ENCODE peak calls at places on chromosomes 12 and 14, in four cellular contexts. R is heart left ventricle, T is fibroblast of lung, Y is GM06990. V is an unnamed sample.

GRCh38 chr14:97380539-97380941 is 583.4 kb downstream of the VRK1 start:
- DNase-seq in R (no peak), T (no peak), Y (no peak), V (no peak)

GRCh38 chr12:85865905-85866304 is 8.2 kb upstream of the NTS start:
- DNase-seq in R (peak), T (peak), Y (no peak), V (no peak)

GRCh38 chr12:122730215-122731014 is at the start of gene HCAR1:
- DNase-seq in R (no peak), T (no peak), Y (no peak), V (no peak)

GRCh38 chr12:52390739-52391617 is 5.5 kb upstream of the KRT84 start:
- DNase-seq in R (no peak), T (no peak), Y (no peak), V (no peak)

GRCh38 chr12:16531623-16532022 is 74.3 kb downstream of the LMO3 start:
- DNase-seq in R (no peak), T (peak), Y (no peak), V (no peak)

GRCh38 chr12:4300870-4301269 is 20.1 kb upstream of the TIGAR start:
- DNase-seq in R (no peak), T (no peak), Y (no peak), V (no peak)

GRCh38 chr12:54404061-54405004 is 14.7 kb downstream of the ITGA5 start:
- DNase-seq in R (no peak), T (peak), Y (no peak), V (no peak)

GRCh38 chr12:104658085-104658484 is 201.3 kb downstream of the CHST11 start:
- DNase-seq in R (no peak), T (no peak), Y (no peak), V (no peak)

GRCh38 chr12:29656762-29657538 is 126.8 kb downstream of the TMTC1 start:
- DNase-seq in R (no peak), T (no peak), Y (no peak), V (no peak)

GRCh38 chr12:15227004-15227679 is 5.9 kb upstream of the RERG start:
- DNase-seq in R (no peak), T (peak), Y (no peak), V (peak)

GRCh38 chr12:1591029-1591428 is 3.4 kb downstream of the FBXL14 start:
- DNase-seq in R (no peak), T (peak), Y (no peak), V (no peak)

GRCh38 chr14:23286904-23287479 is 1.1 kb upstream of the HOMEZ start:
- DNase-seq in R (no peak), T (no peak), Y (no peak), V (no peak)

GRCh38 chr12:109693653-109694224 is 19.9 kb upstream of the FAM222A start:
- DNase-seq in R (no peak), T (no peak), Y (no peak), V (no peak)

GRCh38 chr12:32305163-32305562 is 94.2 kb upstream of the FGD4 start:
- DNase-seq in R (no peak), T (no peak), Y (no peak), V (no peak)
- TF ChIP-seq CTCF in R (peak), T (peak), Y (peak), V (no peak)

DNA sequence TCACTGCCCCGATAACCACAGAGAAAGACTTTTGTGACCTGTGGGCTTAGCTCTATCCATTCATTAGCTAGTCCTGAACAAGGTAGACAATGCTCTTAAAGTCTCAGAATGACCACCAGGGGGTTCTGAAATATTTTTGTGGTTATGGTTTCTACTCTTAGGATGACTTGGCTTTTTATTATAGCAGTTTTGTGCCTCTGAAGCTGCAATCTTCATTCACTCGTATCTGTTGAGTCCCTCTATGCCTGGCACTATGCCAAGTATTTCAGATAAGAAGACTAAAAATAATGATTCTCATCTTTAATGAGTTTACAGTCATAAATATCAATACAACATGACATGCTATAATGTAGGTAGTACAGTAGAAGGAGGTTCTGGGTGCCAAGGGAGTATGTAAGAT is 130.8 kb upstream of the TRHDE start:
- DNase-seq in R (no peak), T (peak), Y (peak), V (no peak)
- TF ChIP-seq CTCF in R (no peak), T (no peak), Y (peak), V (no peak)

GRCh38 chr14:101557321-101557695 is 4.0 kb upstream of the DIO3 start:
- DNase-seq in R (peak), T (no peak), Y (no peak), V (no peak)

GRCh38 chr14:101558739-101559240 is 2.5 kb upstream of the DIO3 start:
- DNase-seq in R (no peak), T (no peak), Y (no peak), V (no peak)

GRCh38 chr14:101556566-101557320 is 4.6 kb upstream of the DIO3 start:
- DNase-seq in R (peak), T (no peak), Y (no peak), V (no peak)

GRCh38 chr14:101559250-101559623 is 2.1 kb upstream of the DIO3 start:
- DNase-seq in R (no peak), T (no peak), Y (no peak), V (no peak)

DNA sequence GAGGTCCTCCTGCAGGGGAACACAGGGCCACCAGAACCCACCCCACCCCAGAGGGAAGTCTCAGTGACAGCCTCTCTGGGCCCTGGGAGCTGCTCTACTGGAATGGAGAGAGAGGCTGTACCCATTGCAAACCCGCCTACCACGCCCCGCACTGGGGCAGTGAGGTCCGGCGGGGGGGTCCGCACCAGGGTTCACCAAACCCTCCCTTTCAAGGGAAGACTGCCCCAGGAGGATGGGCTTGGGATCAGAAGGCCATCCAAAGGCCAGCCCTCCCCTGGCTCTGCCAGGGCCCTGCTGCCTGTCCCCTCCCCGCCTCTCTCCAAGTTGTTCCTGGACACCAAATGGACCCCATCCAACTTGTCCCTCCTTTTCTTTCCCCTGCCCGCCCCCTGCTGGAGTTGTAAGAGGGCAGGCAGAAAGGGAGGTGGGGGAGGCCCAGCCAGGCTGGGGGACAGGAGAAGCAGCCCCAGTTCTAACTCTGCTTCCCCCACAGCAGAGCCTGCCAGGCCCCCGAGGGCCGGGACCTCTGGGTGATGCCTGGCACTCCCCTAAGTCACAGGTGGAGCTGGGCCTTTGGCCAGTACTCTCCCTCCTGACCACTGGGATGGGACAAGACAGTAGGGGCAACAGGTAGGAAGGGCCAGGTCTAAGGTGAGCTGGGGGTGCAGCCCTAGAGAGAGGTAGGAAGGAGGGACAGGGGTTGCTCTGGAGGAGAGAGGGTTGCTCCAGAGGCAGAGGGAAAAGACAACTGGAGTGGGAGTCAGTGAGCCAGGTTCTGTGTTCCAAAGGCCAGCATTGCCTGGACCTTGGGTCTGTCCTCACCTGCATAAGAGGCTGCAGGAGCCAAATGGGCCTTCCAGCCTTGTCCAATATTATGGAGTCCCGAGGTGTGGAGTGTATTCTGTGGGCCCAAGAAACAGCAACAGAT is 3.2 kb upstream of the DIO3 start:
- DNase-seq in R (peak), T (no peak), Y (no peak), V (peak)
- TF ChIP-seq CTCF in R (no peak), T (peak), Y (no peak), V (no peak)

GRCh38 chr14:100294213-100294962 is 11.9 kb downstream of the SLC25A29 start:
- DNase-seq in R (peak), T (no peak), Y (peak), V (no peak)
- TF ChIP-seq CTCF in R (no peak), T (no peak), Y (no peak), V (no peak)